ENCODE peak calls at places on chromosomes 1 and 21, in five cellular contexts. R is IMR-90, I is endothelial cell of umbilical vein, A is stomach, V is GM12892. F is an unnamed sample.

GRCh38 chr1:88891318-88892145 is at the start of gene GTF2B:
- DNase-seq in R (peak), A (peak), V (peak), I (peak), F (peak)

GRCh38 chr1:72283204-72284083 is 1.1 kb upstream of the NEGR1 start:
- DNase-seq in A (peak), I (peak), R (peak), V (no peak), F (peak)

GRCh38 chr1:38208720-38209632 is 162.4 kb upstream of the POU3F1 start:
- DNase-seq in V (no peak), I (no peak), R (no peak), A (no peak), F (no peak)

GRCh38 chr1:13807213-13807612 is 107.2 kb downstream of the PRDM2 start:
- DNase-seq in I (no peak), R (no peak), V (peak), A (peak), F (peak)

GRCh38 chr1:210428696-210429095 is 100.0 kb downstream of the HHAT start:
- DNase-seq in A (no peak), I (no peak), R (no peak), V (no peak), F (no peak)

GRCh38 chr21:34592120-34592561 is 22.8 kb downstream of the RCAN1 start:
- DNase-seq in A (peak), I (no peak), V (no peak), R (peak), F (no peak)

GRCh38 chr1:5423109-5423508 is 569.1 kb downstream of the NPHP4 start:
- DNase-seq in R (no peak), V (no peak), I (no peak), A (no peak), F (no peak)

GRCh38 chr1:16498573-16499359 is 15.3 kb downstream of the RNU1-1 start:
- DNase-seq in I (peak), V (peak), A (peak), R (peak), F (peak)

GRCh38 chr1:209377995-209378394 is 205.5 kb upstream of the CAMK1G start:
- DNase-seq in V (no peak), R (no peak), A (no peak), I (no peak), F (no peak)

GRCh38 chr1:150842343-150842742 is 34.1 kb downstream of the ARNT start:
- DNase-seq in A (no peak), R (no peak), I (no peak), V (no peak), F (no peak)

GRCh38 chr1:231421971-231422797 is at the start of gene EGLN1:
- DNase-seq in V (peak), I (peak), A (peak), R (peak), F (peak)
- TF ChIP-seq POLR2A in V (peak), I (peak), A (no peak), R (peak), F (peak)

DNA sequence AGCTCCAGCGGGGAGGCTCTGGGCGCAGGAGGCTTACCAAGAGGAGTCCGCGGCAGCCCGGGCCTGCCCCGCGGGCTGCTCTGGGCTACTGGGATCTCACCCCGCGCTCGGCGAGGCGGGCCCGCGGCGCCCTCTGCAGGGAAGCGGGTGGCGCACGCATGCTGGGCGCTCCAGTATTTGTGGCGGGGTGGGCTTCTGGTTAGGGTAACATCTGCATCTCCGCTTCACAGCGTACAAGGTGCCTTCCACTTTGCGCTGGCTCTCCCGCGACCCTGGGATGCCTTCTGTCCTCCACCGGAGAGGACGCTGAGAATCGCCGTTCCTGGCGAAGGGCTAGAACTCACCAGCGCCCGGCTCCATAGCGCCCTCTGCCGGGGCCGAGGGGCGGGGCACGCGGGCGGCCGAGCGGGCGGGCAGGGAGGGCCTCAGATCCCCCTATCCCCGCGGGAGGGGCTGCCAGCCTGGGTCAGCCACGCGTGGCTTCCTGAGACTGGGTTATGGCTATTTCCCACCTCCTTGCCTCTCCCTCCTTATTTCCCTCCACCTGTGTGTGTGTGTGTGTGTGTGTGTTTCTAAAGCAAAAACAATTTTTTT is 46.6 kb upstream of the CTBS start:
- DNase-seq in V (peak), R (peak), I (peak), A (peak), F (peak)
- TF ChIP-seq POLR2A in V (peak), R (no peak), I (no peak), A (no peak), F (no peak)

GRCh38 chr1:235968837-235969236 is 96.1 kb downstream of the NID1 start:
- DNase-seq in V (no peak), A (no peak), I (no peak), R (no peak), F (no peak)

GRCh38 chr1:235972316-235973090 is 92.4 kb downstream of the NID1 start:
- DNase-seq in I (no peak), V (no peak), R (peak), A (no peak), F (no peak)

GRCh38 chr1:235974616-235975015 is 90.3 kb downstream of the NID1 start:
- DNase-seq in R (peak), I (no peak), A (no peak), V (no peak), F (no peak)

GRCh38 chr1:235971020-235971419 is 93.9 kb downstream of the NID1 start:
- DNase-seq in V (no peak), R (no peak), I (no peak), A (no peak), F (no peak)

DNA sequence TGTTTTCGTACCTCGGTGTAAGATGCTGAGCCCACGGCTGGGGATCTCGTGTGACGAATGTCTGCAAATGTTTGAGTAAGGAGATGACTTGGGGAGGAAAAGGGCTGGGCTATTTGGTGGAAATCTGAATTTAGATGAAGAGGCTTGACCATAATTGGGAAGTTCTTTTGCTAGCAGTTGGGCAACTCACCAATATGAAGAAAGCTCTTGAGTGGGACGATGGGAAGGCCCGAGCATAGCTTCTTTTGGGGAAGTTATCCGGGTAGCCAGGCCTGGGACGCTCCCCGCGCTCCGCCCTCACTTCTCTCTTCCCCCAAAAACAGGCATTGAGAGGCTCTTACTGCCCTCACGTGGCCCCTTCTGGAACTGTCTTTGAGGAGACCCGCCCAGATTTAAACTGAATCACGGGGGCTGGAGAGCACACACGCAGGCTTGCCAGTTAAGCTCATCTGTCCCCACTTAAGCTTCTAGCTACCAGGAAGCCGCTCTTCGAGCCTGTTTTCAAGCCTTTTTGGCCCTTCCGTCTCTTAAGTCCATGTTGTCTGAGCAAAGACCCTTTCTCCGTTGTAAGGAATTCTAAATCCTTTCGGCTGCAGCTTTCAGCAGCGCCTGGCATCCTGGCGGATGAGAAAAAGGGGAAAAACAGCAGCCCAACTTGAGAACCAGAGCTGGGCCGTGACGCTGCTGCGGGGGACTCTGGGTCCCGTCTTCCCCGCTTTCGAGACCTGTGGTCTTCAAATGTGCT is 93.1 kb downstream of the NID1 start:
- DNase-seq in V (peak), R (peak), A (peak), I (peak), F (peak)
- TF ChIP-seq POLR2A in V (peak), R (peak), A (no peak), I (no peak), F (peak)

GRCh38 chr1:27515626-27516025 is 25.7 kb upstream of the WASF2 start:
- DNase-seq in A (no peak), I (no peak), R (no peak), V (no peak), F (no peak)

GRCh38 chr1:27518808-27519207 is 28.8 kb upstream of the WASF2 start:
- DNase-seq in V (no peak), R (no peak), I (no peak), A (no peak), F (no peak)

GRCh38 chr1:27519341-27520258 is 29.6 kb upstream of the WASF2 start:
- DNase-seq in I (no peak), V (no peak), A (no peak), R (no peak), F (no peak)

GRCh38 chr1:27517305-27517704 is 27.3 kb upstream of the WASF2 start:
- DNase-seq in V (no peak), I (no peak), A (no peak), R (no peak), F (no peak)

GRCh38 chr1:27517907-27518718 is 28.1 kb upstream of the WASF2 start:
- DNase-seq in I (no peak), A (peak), R (no peak), V (no peak), F (no peak)
- TF ChIP-seq POLR2A in I (no peak), A (no peak), R (no peak), V (no peak), F (no peak)

GRCh38 chr1:235111107-235111506 is 17.5 kb downstream of the TOMM20 start:
- DNase-seq in I (no peak), A (no peak), V (no peak), R (no peak), F (no peak)

GRCh38 chr1:235108185-235108593 is 20.4 kb downstream of the TOMM20 start:
- DNase-seq in R (no peak), V (no peak), I (no peak), A (no peak), F (no peak)

GRCh38 chr1:235107368-235108184 is 21.1 kb downstream of the TOMM20 start:
- DNase-seq in R (no peak), A (no peak), I (no peak), V (no peak), F (no peak)

GRCh38 chr1:235106457-235106856 is 22.2 kb downstream of the TOMM20 start:
- DNase-seq in A (no peak), R (no peak), V (no peak), I (no peak), F (no peak)

GRCh38 chr1:235108876-235109275 is 19.8 kb downstream of the TOMM20 start:
- DNase-seq in A (no peak), V (no peak), R (no peak), I (no peak), F (no peak)
- TF ChIP-seq POLR2A in A (no peak), V (no peak), R (no peak), I (no peak), F (no peak)

DNA sequence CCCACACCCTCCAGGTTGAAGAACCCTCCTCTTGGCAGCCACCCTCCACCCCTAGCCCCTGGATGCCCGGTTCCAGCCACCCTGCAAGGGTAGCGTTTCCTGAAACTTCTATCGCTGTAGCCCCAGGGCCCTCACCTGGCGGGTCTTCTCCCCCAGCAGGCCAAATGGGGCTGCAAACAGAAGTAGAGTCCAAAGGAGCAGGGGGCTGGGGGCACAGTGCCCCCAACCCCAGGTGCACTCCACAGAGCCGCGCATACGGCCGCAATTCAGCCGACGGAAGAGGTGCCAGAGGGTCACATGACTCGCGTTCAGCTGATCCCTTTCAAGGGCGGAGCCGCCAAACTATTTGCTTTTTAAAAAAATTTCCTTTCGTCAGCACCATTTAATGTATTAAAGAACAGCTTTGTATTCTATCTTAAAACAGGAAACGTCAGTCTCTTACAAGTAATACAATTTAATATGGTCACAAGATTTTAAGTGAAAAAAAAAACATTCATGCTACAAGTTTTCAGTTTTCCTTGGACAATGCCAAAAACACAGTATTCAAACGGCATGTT is at the start of gene GLMP:
- DNase-seq in I (peak), V (peak), A (peak), R (peak), F (peak)
- TF ChIP-seq POLR2A in I (peak), V (peak), A (no peak), R (no peak), F (peak)

F was measured in prostate gland.